ENCODE peak calls at places on chromosomes 2 and 18, in four cellular contexts. L is T-cell, G is DND-41, Y is T-helper 2 cell. K is an unnamed sample.

GRCh38 chr2:10328667-10329583 is 26.2 kb downstream of the HPCAL1 start:
- DNase-seq in L (no peak), Y (no peak), G (no peak), K (no peak)

GRCh38 chr2:137237055-137237454 is 471.7 kb downstream of the THSD7B start:
- DNase-seq in L (no peak), Y (no peak), G (no peak), K (peak; percentile 74)

GRCh38 chr2:221402072-221402471 is 170.0 kb downstream of the EPHA4 start:
- DNase-seq in L (no peak), G (no peak), Y (no peak), K (peak; percentile 64)

GRCh38 chr2:165793161-165793778 is 777 bp downstream of the GALNT3 start:
- DNase-seq in L (no peak), Y (peak; percentile 61), G (no peak), K (peak; percentile 27)

GRCh38 chr2:203656522-203657287 is 49.7 kb upstream of the CD28 start:
- DNase-seq in L (no peak), G (no peak), Y (no peak), K (peak; percentile 86)

GRCh38 chr2:195411219-195411687 is 245.8 kb upstream of the SLC39A10 start:
- DNase-seq in L (no peak), G (no peak), Y (no peak), K (peak; percentile 70)

GRCh38 chr18:4405965-4406364 is 49.1 kb downstream of the DLGAP1 start:
- DNase-seq in L (no peak), Y (no peak), G (no peak), K (no peak)

GRCh38 chr2:231932985-231933915 is 7.1 kb upstream of the NPPC start:
- DNase-seq in L (no peak), Y (no peak), G (no peak), K (no peak)

GRCh38 chr2:199757466-199757865 is 93.5 kb downstream of the FTCDNL1 start:
- DNase-seq in Y (no peak), L (no peak), G (no peak), K (peak; percentile 29)

GRCh38 chr18:10432781-10433180 is 21.7 kb upstream of the APCDD1 start:
- DNase-seq in G (no peak), L (no peak), Y (no peak), K (no peak)

GRCh38 chr2:222714361-222715256 is 43.2 kb downstream of the MOGAT1 start:
- DNase-seq in L (no peak), G (no peak), Y (no peak), K (no peak)

GRCh38 chr2:231991664-231992063 is 30.2 kb downstream of the DIS3L2 start:
- DNase-seq in Y (no peak), G (no peak), L (no peak), K (peak; percentile 15)

GRCh38 chr2:116669782-116670181 is 1144.7 kb upstream of the DDX18 start:
- DNase-seq in G (no peak), L (no peak), Y (no peak), K (no peak)

GRCh38 chr2:5140367-5140766 is 551.8 kb upstream of the SOX11 start:
- DNase-seq in Y (no peak), L (no peak), G (no peak), K (no peak)

GRCh38 chr2:54906711-54907110 is 143.5 kb downstream of the RTN4 start:
- DNase-seq in G (peak; percentile 33), Y (no peak), L (no peak), K (no peak)

GRCh38 chr2:16429431-16429830 is 236.2 kb downstream of the CYRIA start:
- DNase-seq in G (no peak), L (no peak), Y (no peak), K (no peak)

GRCh38 chr18:43805646-43806194 is 528.4 kb upstream of the SYT4 start:
- DNase-seq in G (no peak), L (no peak), Y (no peak), K (no peak)